ENCODE peak calls at places on chromosome X, in four cellular contexts. One of them, this sample, is unnamed.

GRCh38 chrX:12307961-12308360 is 169.7 kb downstream of the FRMPD4 start:
- DNase-seq in Peyer's patch: no peak
- DNase-seq in tibial artery: no peak
- DNase-seq in psoas muscle: no peak
- DNase-seq in this sample: no peak

GRCh38 chrX:13029831-13030771 is 14.3 kb downstream of the FAM9C start:
- DNase-seq in Peyer's patch: no peak
- DNase-seq in psoas muscle: no peak
- DNase-seq in tibial artery: no peak
- DNase-seq in this sample: no peak

GRCh38 chrX:114075073-114075673 is 508.7 kb upstream of the HTR2C start:
- DNase-seq in tibial artery: no peak
- DNase-seq in Peyer's patch: no peak
- DNase-seq in psoas muscle: no peak
- DNase-seq in this sample: no peak

GRCh38 chrX:3788494-3789233 is 75.2 kb upstream of the PRKX start:
- DNase-seq in Peyer's patch: no peak
- DNase-seq in psoas muscle: no peak
- DNase-seq in tibial artery: no peak
- DNase-seq in this sample: no peak

GRCh38 chrX:154986826-154987575 is 35.5 kb downstream of the F8 start:
- DNase-seq in tibial artery: no peak
- DNase-seq in psoas muscle: no peak
- DNase-seq in Peyer's patch: no peak
- DNase-seq in this sample: no peak

GRCh38 chrX:98380556-98380955 is 1496.8 kb downstream of the RPA4 start:
- DNase-seq in Peyer's patch: no peak
- DNase-seq in psoas muscle: no peak
- DNase-seq in tibial artery: no peak
- DNase-seq in this sample: no peak

GRCh38 chrX:1418901-1419544 is 27.1 kb upstream of the SLC25A6 start:
- DNase-seq in psoas muscle: no peak
- DNase-seq in Peyer's patch: no peak
- DNase-seq in tibial artery: no peak
- DNase-seq in this sample: no peak

GRCh38 chrX:103734125-103734760 is 23.5 kb downstream of the TMEM31 start:
- DNase-seq in Peyer's patch: no peak
- DNase-seq in tibial artery: no peak
- DNase-seq in psoas muscle: no peak
- DNase-seq in this sample: no peak

GRCh38 chrX:119942831-119943184 is 743 bp downstream of the NKAP start:
- DNase-seq in psoas muscle: no peak
- DNase-seq in tibial artery: no peak
- DNase-seq in Peyer's patch: no peak
- DNase-seq in this sample: no peak

GRCh38 chrX:26574208-26574607 is 358.2 kb downstream of the MAGEB5 start:
- DNase-seq in tibial artery: no peak
- DNase-seq in Peyer's patch: no peak
- DNase-seq in psoas muscle: no peak
- DNase-seq in this sample: no peak

GRCh38 chrX:10350991-10351390 is 194.2 kb downstream of the CLCN4 start:
- DNase-seq in psoas muscle: no peak
- DNase-seq in tibial artery: no peak
- DNase-seq in Peyer's patch: no peak
- DNase-seq in this sample: no peak

GRCh38 chrX:132488092-132488749 is 617 bp downstream of the MBNL3 start:
- DNase-seq in psoas muscle: no peak
- DNase-seq in tibial artery: no peak
- DNase-seq in Peyer's patch: no peak
- DNase-seq in this sample: no peak

GRCh38 chrX:20743054-20743453 is 476.3 kb upstream of the RPS6KA3 start:
- DNase-seq in Peyer's patch: no peak
- DNase-seq in tibial artery: no peak
- DNase-seq in psoas muscle: no peak
- DNase-seq in this sample: no peak

GRCh38 chrX:148878371-148878770 is 378.0 kb downstream of the AFF2 start:
- DNase-seq in Peyer's patch: no peak
- DNase-seq in psoas muscle: no peak
- DNase-seq in tibial artery: no peak
- DNase-seq in this sample: no peak

GRCh38 chrX:102858826-102859627 is 78.0 kb upstream of the RAB40AL start:
- DNase-seq in psoas muscle: no peak
- DNase-seq in Peyer's patch: no peak
- DNase-seq in tibial artery: no peak
- DNase-seq in this sample: no peak

GRCh38 chrX:154378059-154378798 is 866 bp upstream of the EMD start:
- DNase-seq in tibial artery: peak
- DNase-seq in psoas muscle: peak
- DNase-seq in Peyer's patch: peak
- DNase-seq in this sample: peak

GRCh38 chrX:2691543-2692220 is 587 bp downstream of the CD99 start:
- DNase-seq in psoas muscle: peak
- DNase-seq in Peyer's patch: peak
- DNase-seq in tibial artery: peak
- DNase-seq in this sample: peak

GRCh38 chrX:10021461-10022272 is 54.5 kb downstream of the CLDN34 start:
- DNase-seq in psoas muscle: no peak
- DNase-seq in Peyer's patch: no peak
- DNase-seq in tibial artery: no peak
- DNase-seq in this sample: no peak

GRCh38 chrX:13086076-13086475 is 41.7 kb upstream of the FAM9C start:
- DNase-seq in Peyer's patch: no peak
- DNase-seq in tibial artery: no peak
- DNase-seq in psoas muscle: no peak
- DNase-seq in this sample: no peak

GRCh38 chrX:96707829-96708228 is 23.2 kb downstream of the DIAPH2 start:
- DNase-seq in tibial artery: no peak
- DNase-seq in Peyer's patch: no peak
- DNase-seq in psoas muscle: no peak
- DNase-seq in this sample: no peak

GRCh38 chrX:129980540-129981206 is 1.8 kb upstream of the BCORL1 start:
- DNase-seq in psoas muscle: peak
- DNase-seq in Peyer's patch: peak
- DNase-seq in tibial artery: peak
- DNase-seq in this sample: peak

GRCh38 chrX:52422884-52423283 is 54.1 kb downstream of the XAGE2 start:
- DNase-seq in psoas muscle: no peak
- DNase-seq in Peyer's patch: no peak
- DNase-seq in tibial artery: no peak
- DNase-seq in this sample: no peak

GRCh38 chrX:74535211-74535621 is 79.2 kb downstream of the RLIM start:
- DNase-seq in tibial artery: peak
- DNase-seq in psoas muscle: no peak
- DNase-seq in Peyer's patch: no peak
- DNase-seq in this sample: no peak

DNA sequence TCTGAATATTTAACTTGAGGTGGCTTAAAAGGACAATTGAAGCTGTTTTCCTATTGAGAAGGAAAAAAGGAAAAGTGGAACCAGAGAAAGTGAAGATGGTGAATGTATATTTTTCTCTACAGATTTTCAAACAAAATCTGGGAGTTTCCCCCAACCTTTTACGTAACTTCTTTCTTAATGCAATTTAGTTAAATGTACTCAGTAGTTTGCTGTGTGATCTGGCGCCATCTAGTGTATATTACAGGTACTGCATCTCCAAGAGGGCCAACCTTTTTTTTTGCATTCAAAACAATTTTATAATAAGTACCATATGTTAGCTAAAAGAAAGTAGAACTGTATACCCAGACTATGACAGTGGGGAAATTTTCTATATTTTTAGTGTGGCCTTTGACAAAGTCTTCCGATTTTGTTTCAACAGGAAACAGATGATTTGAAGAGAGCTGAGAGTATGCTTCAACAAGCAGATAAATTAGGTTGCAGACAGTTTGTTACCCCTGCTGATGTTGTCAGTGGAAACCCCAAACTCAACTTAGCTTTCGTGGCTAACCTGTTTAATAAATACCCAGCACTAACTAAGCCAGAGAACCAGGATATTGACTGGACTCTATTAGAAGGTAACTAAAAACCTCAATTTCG is 82.0 kb downstream of the PLS3 start:
- DNase-seq in Peyer's patch: no peak
- DNase-seq in tibial artery: peak
- DNase-seq in psoas muscle: no peak
- DNase-seq in this sample: no peak
- H3K27ac ChIP-seq in Peyer's patch: no peak
- H3K27ac ChIP-seq in tibial artery: peak
- H3K27ac ChIP-seq in psoas muscle: no peak
- H3K27ac ChIP-seq in this sample: peak

DNA sequence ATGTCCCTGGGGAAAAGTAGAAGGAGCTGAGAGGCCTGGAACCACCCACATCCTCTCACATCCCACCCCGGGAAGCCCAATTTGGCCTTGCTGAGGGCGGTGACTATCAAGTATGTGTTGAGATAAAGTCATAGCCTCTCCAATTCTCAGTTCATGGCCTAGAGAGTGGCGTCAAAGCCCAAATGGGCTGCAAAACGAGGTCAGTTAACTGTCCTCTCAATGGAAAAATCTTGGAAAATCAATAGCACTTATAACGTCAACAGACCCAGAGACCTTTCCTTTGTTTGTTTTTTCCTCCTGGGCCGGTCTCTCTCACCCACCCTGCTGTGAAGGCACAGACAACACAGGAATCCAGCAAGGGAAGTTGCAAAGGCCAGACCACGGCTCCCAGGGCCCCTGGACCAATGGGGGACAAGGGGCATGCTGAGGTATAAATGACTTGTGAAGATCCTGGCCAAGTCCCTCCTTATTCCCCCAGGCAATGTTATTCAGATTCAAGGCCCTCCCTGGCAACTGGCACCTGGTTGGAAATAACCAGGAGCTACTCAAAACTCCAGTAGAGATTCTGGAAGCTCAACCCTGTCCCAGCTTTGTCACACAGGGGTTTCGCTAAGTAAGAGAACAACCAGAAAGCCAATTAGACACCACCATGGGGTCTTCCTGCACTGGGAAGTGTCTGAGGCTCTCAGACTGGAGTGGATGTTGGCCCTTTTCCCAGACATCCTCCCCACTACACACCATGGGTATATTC is 38.6 kb downstream of the TSC22D3 start:
- DNase-seq in psoas muscle: no peak
- DNase-seq in Peyer's patch: no peak
- DNase-seq in tibial artery: no peak
- DNase-seq in this sample: no peak
- H3K27ac ChIP-seq in psoas muscle: peak
- H3K27ac ChIP-seq in Peyer's patch: no peak
- H3K27ac ChIP-seq in tibial artery: peak
- H3K27ac ChIP-seq in this sample: peak

DNA sequence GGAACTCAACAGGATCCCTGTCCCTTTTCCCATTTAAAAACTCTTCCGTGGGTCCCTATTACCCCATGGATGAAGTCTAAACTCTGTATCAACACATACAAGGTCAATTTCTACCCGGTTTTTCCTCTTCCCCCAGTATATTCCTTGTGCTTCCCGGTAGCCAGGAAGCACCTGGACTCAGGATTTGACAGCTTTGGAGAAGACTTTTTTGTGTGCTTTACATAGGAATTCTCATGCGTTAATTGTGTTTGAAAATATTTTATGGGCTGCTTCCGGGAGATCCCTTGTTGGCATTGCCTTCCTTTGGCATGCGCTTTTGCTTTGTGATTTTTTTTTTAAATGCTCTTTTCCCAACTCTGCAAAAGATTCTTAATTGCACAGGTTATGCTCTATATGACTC is 7.2 kb downstream of the SMS start:
- DNase-seq in Peyer's patch: no peak
- DNase-seq in tibial artery: no peak
- DNase-seq in psoas muscle: no peak
- DNase-seq in this sample: no peak
- H3K27ac ChIP-seq in Peyer's patch: no peak
- H3K27ac ChIP-seq in tibial artery: no peak
- H3K27ac ChIP-seq in psoas muscle: no peak
- H3K27ac ChIP-seq in this sample: peak

GRCh38 chrX:46330513-46330912 is 214.7 kb downstream of the ZNF674 start:
- DNase-seq in psoas muscle: no peak
- DNase-seq in Peyer's patch: no peak
- DNase-seq in tibial artery: no peak
- DNase-seq in this sample: no peak
- H3K27ac ChIP-seq in psoas muscle: no peak
- H3K27ac ChIP-seq in Peyer's patch: no peak
- H3K27ac ChIP-seq in tibial artery: no peak
- H3K27ac ChIP-seq in this sample: no peak

DNA sequence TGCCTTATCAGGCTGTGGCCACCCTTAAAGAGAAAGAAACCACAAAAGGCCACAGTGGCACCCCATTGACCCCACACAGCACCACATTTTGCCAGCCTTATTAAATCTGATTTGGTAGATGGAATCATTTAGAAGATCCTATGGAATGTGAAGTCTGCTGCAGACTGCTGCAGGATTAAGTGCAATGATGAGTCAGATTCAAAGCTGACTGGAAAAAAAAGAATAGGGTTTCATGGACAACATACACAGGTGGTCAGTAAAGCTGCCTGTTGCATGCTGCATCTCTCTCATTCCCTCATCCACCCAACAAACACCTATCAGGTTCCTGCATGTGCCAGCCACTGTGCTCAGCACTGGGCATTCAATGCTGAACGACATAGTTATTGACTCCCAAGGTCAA is 56.6 kb downstream of the CHST7 start:
- DNase-seq in Peyer's patch: no peak
- DNase-seq in psoas muscle: no peak
- DNase-seq in tibial artery: no peak
- DNase-seq in this sample: no peak
- H3K27ac ChIP-seq in Peyer's patch: no peak
- H3K27ac ChIP-seq in psoas muscle: no peak
- H3K27ac ChIP-seq in tibial artery: no peak
- H3K27ac ChIP-seq in this sample: peak

GRCh38 chrX:109742722-109743121 is 9.7 kb upstream of the ACSL4 start:
- DNase-seq in psoas muscle: no peak
- DNase-seq in tibial artery: no peak
- DNase-seq in Peyer's patch: no peak
- DNase-seq in this sample: no peak

GRCh38 chrX:109749207-109749606 is 16.1 kb upstream of the ACSL4 start:
- DNase-seq in psoas muscle: no peak
- DNase-seq in Peyer's patch: no peak
- DNase-seq in tibial artery: no peak
- DNase-seq in this sample: no peak

GRCh38 chrX:109751698-109752097 is 18.6 kb upstream of the ACSL4 start:
- DNase-seq in tibial artery: no peak
- DNase-seq in psoas muscle: no peak
- DNase-seq in Peyer's patch: no peak
- DNase-seq in this sample: no peak

GRCh38 chrX:109747681-109748080 is 14.6 kb upstream of the ACSL4 start:
- DNase-seq in Peyer's patch: no peak
- DNase-seq in psoas muscle: no peak
- DNase-seq in tibial artery: no peak
- DNase-seq in this sample: no peak
- H3K27ac ChIP-seq in Peyer's patch: no peak
- H3K27ac ChIP-seq in psoas muscle: no peak
- H3K27ac ChIP-seq in tibial artery: no peak
- H3K27ac ChIP-seq in this sample: no peak